ENCODE peak calls at places on chromosome 1, in four cellular contexts. One of them, this sample, is unnamed.

GRCh38 chr1:54160351-54160750 is 7.6 kb upstream of the CDCP2 start:
- DNase-seq in naive thymus-derived CD8-positive, alpha-beta T cell: no peak
- DNase-seq in OCI-LY7: no peak
- DNase-seq in hypothalamus: no peak
- DNase-seq in this sample: no peak

GRCh38 chr1:33454646-33455282 is 17.7 kb upstream of the ZSCAN20 start:
- DNase-seq in OCI-LY7: no peak
- DNase-seq in naive thymus-derived CD8-positive, alpha-beta T cell: no peak
- DNase-seq in hypothalamus: no peak
- DNase-seq in this sample: no peak

GRCh38 chr1:182385885-182386853 is 5.4 kb downstream of the GLUL start:
- DNase-seq in naive thymus-derived CD8-positive, alpha-beta T cell: no peak
- DNase-seq in OCI-LY7: no peak
- DNase-seq in hypothalamus: no peak
- DNase-seq in this sample: no peak

GRCh38 chr1:72229893-72230292 is 52.4 kb downstream of the NEGR1 start:
- DNase-seq in naive thymus-derived CD8-positive, alpha-beta T cell: no peak
- DNase-seq in hypothalamus: no peak
- DNase-seq in OCI-LY7: no peak
- DNase-seq in this sample: no peak

GRCh38 chr1:95132762-95133161 is 15.6 kb downstream of the TLCD4 start:
- DNase-seq in naive thymus-derived CD8-positive, alpha-beta T cell: no peak
- DNase-seq in hypothalamus: no peak
- DNase-seq in OCI-LY7: no peak
- DNase-seq in this sample: no peak

GRCh38 chr1:163928080-163928479 is 606.3 kb downstream of the NUF2 start:
- DNase-seq in OCI-LY7: no peak
- DNase-seq in hypothalamus: no peak
- DNase-seq in naive thymus-derived CD8-positive, alpha-beta T cell: no peak
- DNase-seq in this sample: no peak

GRCh38 chr1:38788937-38789336 is 70.6 kb downstream of the RRAGC start:
- DNase-seq in OCI-LY7: no peak
- DNase-seq in naive thymus-derived CD8-positive, alpha-beta T cell: no peak
- DNase-seq in hypothalamus: no peak
- DNase-seq in this sample: no peak

GRCh38 chr1:233647083-233647482 is 33.2 kb downstream of the KCNK1 start:
- DNase-seq in naive thymus-derived CD8-positive, alpha-beta T cell: no peak
- DNase-seq in hypothalamus: no peak
- DNase-seq in OCI-LY7: no peak
- DNase-seq in this sample: no peak

GRCh38 chr1:59672851-59673574 is 141.7 kb upstream of the HOOK1 start:
- DNase-seq in naive thymus-derived CD8-positive, alpha-beta T cell: no peak
- DNase-seq in OCI-LY7: no peak
- DNase-seq in hypothalamus: no peak
- DNase-seq in this sample: no peak

GRCh38 chr1:151762941-151763921 is at the start of gene MRPL9:
- DNase-seq in naive thymus-derived CD8-positive, alpha-beta T cell: peak; percentile 82
- DNase-seq in hypothalamus: peak; percentile 57
- DNase-seq in OCI-LY7: peak; percentile 87
- DNase-seq in this sample: peak; percentile 75

GRCh38 chr1:15965228-15965767 is 10.6 kb downstream of the ZBTB17 start:
- DNase-seq in OCI-LY7: no peak
- DNase-seq in naive thymus-derived CD8-positive, alpha-beta T cell: no peak
- DNase-seq in hypothalamus: peak; percentile 24
- DNase-seq in this sample: no peak

GRCh38 chr1:55375617-55376258 is 160.6 kb upstream of the USP24 start:
- DNase-seq in OCI-LY7: peak; percentile 55
- DNase-seq in hypothalamus: no peak
- DNase-seq in naive thymus-derived CD8-positive, alpha-beta T cell: no peak
- DNase-seq in this sample: peak; percentile 4

GRCh38 chr1:227557962-227558806 is 5.2 kb upstream of the ZNF678 start:
- DNase-seq in OCI-LY7: no peak
- DNase-seq in hypothalamus: no peak
- DNase-seq in naive thymus-derived CD8-positive, alpha-beta T cell: no peak
- DNase-seq in this sample: no peak

GRCh38 chr1:12339410-12339809 is 109.6 kb downstream of the VPS13D start:
- DNase-seq in OCI-LY7: no peak
- DNase-seq in hypothalamus: no peak
- DNase-seq in naive thymus-derived CD8-positive, alpha-beta T cell: no peak
- DNase-seq in this sample: no peak

GRCh38 chr1:230327892-230328284 is 98.2 kb downstream of the PGBD5 start:
- DNase-seq in OCI-LY7: no peak
- DNase-seq in hypothalamus: no peak
- DNase-seq in naive thymus-derived CD8-positive, alpha-beta T cell: no peak
- DNase-seq in this sample: no peak

GRCh38 chr1:40637617-40638016 is 27.9 kb downstream of the RIMS3 start:
- DNase-seq in hypothalamus: no peak
- DNase-seq in OCI-LY7: no peak
- DNase-seq in naive thymus-derived CD8-positive, alpha-beta T cell: no peak
- DNase-seq in this sample: no peak